ENCODE peak calls at places on chromosomes 4 and X, in six cellular contexts. One of them, this sample, is unnamed.

GRCh38 chr4:44150091-44150576 is 298.5 kb downstream of the KCTD8 start:
- DNase-seq in PC-9: no peak
- DNase-seq in GM23248: no peak
- DNase-seq in MM.1S: no peak
- DNase-seq in PC-3: peak; percentile 87
- DNase-seq in GM23338: no peak
- DNase-seq in this sample: no peak

GRCh38 chr4:56757270-56757746 is 64.2 kb downstream of the SPINK2 start:
- DNase-seq in PC-3: peak; percentile 78
- DNase-seq in GM23248: peak; percentile 88
- DNase-seq in MM.1S: peak; percentile 91
- DNase-seq in PC-9: peak; percentile 20
- DNase-seq in GM23338: no peak
- DNase-seq in this sample: no peak

GRCh38 chr4:100049872-100050271 is 99.8 kb upstream of the H2AZ1 start:
- DNase-seq in GM23248: no peak
- DNase-seq in GM23338: no peak
- DNase-seq in PC-9: no peak
- DNase-seq in MM.1S: no peak
- DNase-seq in PC-3: peak; percentile 45
- DNase-seq in this sample: no peak

GRCh38 chrX:40245411-40246140 is 147.8 kb upstream of the BCOR start:
- DNase-seq in PC-3: no peak
- DNase-seq in GM23248: peak; percentile 5
- DNase-seq in MM.1S: no peak
- DNase-seq in PC-9: no peak
- DNase-seq in GM23338: no peak
- DNase-seq in this sample: no peak

GRCh38 chr4:133565379-133565778 is 416.3 kb downstream of the PCDH10 start:
- DNase-seq in GM23248: no peak
- DNase-seq in MM.1S: no peak
- DNase-seq in GM23338: no peak
- DNase-seq in PC-3: peak; percentile 51
- DNase-seq in PC-9: peak; percentile 16
- DNase-seq in this sample: no peak

GRCh38 chr4:52912608-52913007 is 50.5 kb downstream of the RASL11B start:
- DNase-seq in GM23338: no peak
- DNase-seq in GM23248: peak; percentile 61
- DNase-seq in MM.1S: no peak
- DNase-seq in PC-9: no peak
- DNase-seq in PC-3: no peak
- DNase-seq in this sample: no peak

GRCh38 chrX:131955099-131955777 is 67.9 kb upstream of the STK26 start:
- DNase-seq in PC-3: no peak
- DNase-seq in GM23248: no peak
- DNase-seq in MM.1S: no peak
- DNase-seq in GM23338: peak; percentile 1
- DNase-seq in PC-9: no peak
- DNase-seq in this sample: no peak

GRCh38 chrX:47191331-47191730 is 2.3 kb upstream of the UBA1 start:
- DNase-seq in MM.1S: peak; percentile 55
- DNase-seq in GM23248: peak; percentile 59
- DNase-seq in PC-3: peak; percentile 44
- DNase-seq in PC-9: peak; percentile 11
- DNase-seq in GM23338: peak; percentile 32
- DNase-seq in this sample: peak; percentile 58

GRCh38 chr4:10078481-10079233 is 37.9 kb downstream of the WDR1 start:
- DNase-seq in MM.1S: no peak
- DNase-seq in PC-9: no peak
- DNase-seq in GM23338: no peak
- DNase-seq in PC-3: no peak
- DNase-seq in GM23248: no peak
- DNase-seq in this sample: no peak

GRCh38 chr4:107894138-107894603 is 37.2 kb upstream of the CYP2U1 start:
- DNase-seq in GM23248: no peak
- DNase-seq in GM23338: no peak
- DNase-seq in PC-9: no peak
- DNase-seq in MM.1S: no peak
- DNase-seq in PC-3: no peak
- DNase-seq in this sample: peak; percentile 65

GRCh38 chr4:107897823-107898222 is 33.5 kb upstream of the CYP2U1 start:
- DNase-seq in MM.1S: no peak
- DNase-seq in GM23338: no peak
- DNase-seq in GM23248: peak; percentile 25
- DNase-seq in PC-3: no peak
- DNase-seq in PC-9: no peak
- DNase-seq in this sample: no peak

GRCh38 chr4:107893171-107894137 is 37.9 kb upstream of the CYP2U1 start:
- DNase-seq in GM23338: no peak
- DNase-seq in GM23248: no peak
- DNase-seq in MM.1S: no peak
- DNase-seq in PC-3: no peak
- DNase-seq in PC-9: no peak
- DNase-seq in this sample: no peak

GRCh38 chr4:107896651-107897050 is 34.7 kb upstream of the CYP2U1 start:
- DNase-seq in PC-3: no peak
- DNase-seq in GM23338: no peak
- DNase-seq in MM.1S: no peak
- DNase-seq in GM23248: no peak
- DNase-seq in PC-9: no peak
- DNase-seq in this sample: no peak

DNA sequence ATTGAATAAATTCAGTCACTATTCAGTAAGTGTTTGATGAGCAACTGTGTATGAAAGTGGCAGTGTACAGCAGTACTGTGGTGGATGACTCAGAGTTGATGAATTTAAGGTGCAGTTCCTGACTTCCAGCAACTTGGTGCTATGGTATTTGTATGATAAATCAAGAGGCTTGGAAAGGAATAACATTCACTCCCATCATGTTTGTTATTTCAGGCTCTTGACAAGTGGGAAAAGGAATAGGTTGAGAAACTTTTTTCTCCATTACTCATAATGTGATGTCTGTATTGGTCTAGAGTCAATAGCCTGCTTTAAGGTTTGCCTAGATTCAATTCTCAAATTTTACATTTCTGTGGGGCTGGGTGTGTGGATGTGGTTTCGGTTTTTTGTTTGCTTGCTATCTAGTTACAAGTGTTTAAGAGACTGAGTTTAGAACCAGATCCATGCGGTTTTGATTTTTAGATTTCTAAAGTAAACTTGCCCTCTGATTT is 35.1 kb upstream of the CYP2U1 start:
- DNase-seq in GM23338: no peak
- DNase-seq in PC-9: peak; percentile 44
- DNase-seq in GM23248: peak; percentile 91
- DNase-seq in MM.1S: no peak
- DNase-seq in PC-3: peak; percentile 92
- DNase-seq in this sample: no peak
- TF ChIP-seq EZH2 in GM23338: no peak
- TF ChIP-seq EZH2 in PC-9: no peak
- TF ChIP-seq EZH2 in GM23248: no peak
- TF ChIP-seq EZH2 in MM.1S: no peak
- TF ChIP-seq EZH2 in PC-3: no peak
- TF ChIP-seq EZH2 in this sample: no peak

GRCh38 chrX:45767021-45767491 is 566.4 kb upstream of the DIPK2B start:
- DNase-seq in PC-3: peak; percentile 35
- DNase-seq in PC-9: no peak
- DNase-seq in GM23338: no peak
- DNase-seq in GM23248: peak; percentile 64
- DNase-seq in MM.1S: no peak
- DNase-seq in this sample: no peak

GRCh38 chrX:45771114-45771513 is 570.4 kb upstream of the DIPK2B start:
- DNase-seq in PC-9: peak; percentile 21
- DNase-seq in PC-3: peak; percentile 96
- DNase-seq in GM23338: no peak
- DNase-seq in GM23248: peak; percentile 91
- DNase-seq in MM.1S: no peak
- DNase-seq in this sample: no peak

GRCh38 chrX:45768666-45769065 is 568.0 kb upstream of the DIPK2B start:
- DNase-seq in PC-3: no peak
- DNase-seq in MM.1S: no peak
- DNase-seq in PC-9: no peak
- DNase-seq in GM23248: peak; percentile 45
- DNase-seq in GM23338: no peak
- DNase-seq in this sample: no peak

GRCh38 chrX:45771560-45772340 is 571.1 kb upstream of the DIPK2B start:
- DNase-seq in MM.1S: peak; percentile 64
- DNase-seq in GM23248: peak; percentile 83
- DNase-seq in PC-3: peak; percentile 64
- DNase-seq in GM23338: no peak
- DNase-seq in PC-9: peak; percentile 19
- DNase-seq in this sample: no peak

GRCh38 chrX:45769919-45770582 is 569.4 kb upstream of the DIPK2B start:
- DNase-seq in PC-3: peak; percentile 78
- DNase-seq in GM23338: no peak
- DNase-seq in PC-9: peak; percentile 54
- DNase-seq in MM.1S: no peak
- DNase-seq in GM23248: peak; percentile 89
- DNase-seq in this sample: peak; percentile 26
- H3F3A ChIP-seq in PC-3: peaks cover 49% of the 10 kb centered on the region
- H3F3A ChIP-seq in GM23338: no peaks in the 10 kb centered on the region
- H3F3A ChIP-seq in PC-9: peaks cover 33% of the 10 kb centered on the region
- H3F3A ChIP-seq in MM.1S: no peaks in the 10 kb centered on the region
- H3F3A ChIP-seq in GM23248: peaks cover 92% of the 10 kb centered on the region
- H3F3A ChIP-seq in this sample: no peaks in the 10 kb centered on the region

GRCh38 chrX:151180400-151180799 is 4.0 kb downstream of the GPR50 start:
- DNase-seq in PC-3: no peak
- DNase-seq in GM23338: no peak
- DNase-seq in PC-9: no peak
- DNase-seq in GM23248: no peak
- DNase-seq in MM.1S: no peak
- DNase-seq in this sample: no peak

GRCh38 chrX:151181088-151181487 is 4.7 kb downstream of the GPR50 start:
- DNase-seq in MM.1S: no peak
- DNase-seq in GM23248: no peak
- DNase-seq in GM23338: no peak
- DNase-seq in PC-3: no peak
- DNase-seq in PC-9: no peak
- DNase-seq in this sample: no peak

GRCh38 chrX:151184705-151185104 is 8.3 kb downstream of the GPR50 start:
- DNase-seq in PC-9: no peak
- DNase-seq in PC-3: no peak
- DNase-seq in MM.1S: no peak
- DNase-seq in GM23248: no peak
- DNase-seq in GM23338: no peak
- DNase-seq in this sample: no peak

GRCh38 chrX:151183912-151184565 is 7.7 kb downstream of the GPR50 start:
- DNase-seq in GM23338: peak; percentile 49
- DNase-seq in PC-9: no peak
- DNase-seq in MM.1S: no peak
- DNase-seq in PC-3: no peak
- DNase-seq in GM23248: no peak
- DNase-seq in this sample: no peak

GRCh38 chrX:151183233-151183632 is 6.8 kb downstream of the GPR50 start:
- DNase-seq in GM23248: no peak
- DNase-seq in MM.1S: no peak
- DNase-seq in PC-3: no peak
- DNase-seq in PC-9: no peak
- DNase-seq in GM23338: no peak
- DNase-seq in this sample: no peak
- TF ChIP-seq EZH2 in GM23248: no peak
- TF ChIP-seq EZH2 in MM.1S: no peak
- TF ChIP-seq EZH2 in PC-3: no peak
- TF ChIP-seq EZH2 in PC-9: no peak
- TF ChIP-seq EZH2 in GM23338: no peak
- TF ChIP-seq EZH2 in this sample: no peak

DNA sequence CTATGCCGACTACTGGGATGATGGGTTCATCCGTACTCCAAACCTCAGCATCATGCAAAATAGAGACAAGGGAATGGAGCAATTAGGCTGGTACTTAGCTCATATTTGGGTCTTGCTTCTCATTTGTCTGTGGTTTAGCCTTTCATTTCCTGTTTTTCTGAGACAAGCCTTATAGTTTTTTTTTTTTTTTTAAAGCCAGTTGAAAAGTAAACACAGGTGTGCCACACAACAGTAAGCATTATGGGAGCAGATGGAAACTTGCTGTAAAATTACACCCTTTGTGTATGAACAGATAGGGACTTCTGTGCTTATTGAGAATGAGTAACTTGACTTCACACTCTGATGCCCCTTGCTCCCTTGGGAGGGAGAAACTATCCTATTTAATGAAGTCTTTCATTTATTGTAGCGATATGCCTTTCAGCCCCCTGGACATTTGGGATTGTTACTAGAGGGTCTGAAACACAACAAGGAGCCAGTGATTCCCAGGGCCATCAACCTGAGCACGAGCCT is 13.7 kb downstream of the RASSF6 start:
- DNase-seq in PC-3: peak; percentile 64
- DNase-seq in MM.1S: peak; percentile 89
- DNase-seq in GM23248: no peak
- DNase-seq in PC-9: no peak
- DNase-seq in GM23338: no peak
- DNase-seq in this sample: no peak
- H3F3A ChIP-seq in PC-3: peaks cover 3% of the 10 kb centered on the region
- H3F3A ChIP-seq in MM.1S: peaks cover 22% of the 10 kb centered on the region
- H3F3A ChIP-seq in GM23248: no peaks in the 10 kb centered on the region
- H3F3A ChIP-seq in PC-9: no peaks in the 10 kb centered on the region
- H3F3A ChIP-seq in GM23338: no peaks in the 10 kb centered on the region
- H3F3A ChIP-seq in this sample: no peaks in the 10 kb centered on the region

DNA sequence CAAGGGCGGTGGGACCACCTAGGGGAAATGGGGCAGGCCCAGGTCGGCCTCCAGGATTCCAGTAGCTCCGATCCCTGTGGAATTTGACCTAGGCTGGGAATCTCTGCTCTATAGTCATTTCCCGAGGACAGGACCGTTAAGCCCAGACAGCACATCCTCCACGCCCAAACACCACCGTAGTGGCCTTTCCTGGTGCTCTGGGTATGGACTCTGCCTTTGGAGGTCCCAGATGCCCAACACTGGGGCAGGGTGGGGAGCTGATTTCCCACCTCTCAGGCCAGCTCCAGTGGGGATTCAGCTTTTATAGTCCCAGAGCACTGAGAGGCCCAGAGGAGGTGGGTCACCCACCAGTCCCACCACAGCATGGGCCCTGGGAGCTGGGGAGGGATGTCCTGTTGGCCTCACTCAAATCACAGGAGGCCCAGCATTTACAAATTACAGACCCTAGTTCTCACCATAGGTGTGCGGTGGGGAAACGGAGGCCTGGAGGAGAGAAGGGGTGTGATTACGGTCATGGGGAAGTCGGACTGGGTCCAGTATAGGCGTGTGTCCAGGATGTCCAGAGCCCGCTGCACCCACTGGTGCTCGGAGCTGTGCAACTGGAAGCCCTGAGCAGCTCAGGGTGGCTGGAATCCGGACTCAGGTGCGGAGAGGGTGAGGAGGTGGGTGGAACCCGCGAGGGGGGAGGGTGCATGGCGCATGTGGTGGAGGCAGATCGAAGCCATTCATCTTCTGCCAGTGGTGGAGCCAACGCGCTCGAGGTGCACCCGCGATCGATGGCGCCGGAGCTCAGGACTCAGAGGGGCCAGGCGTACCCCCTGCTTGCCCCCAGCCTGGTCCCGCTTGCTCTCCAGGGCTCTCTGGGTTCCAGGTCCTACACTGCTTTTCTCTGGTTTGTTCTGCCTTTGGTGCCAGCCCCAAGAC is 7.6 kb downstream of the HMX1 start:
- DNase-seq in GM23338: peak; percentile 27
- DNase-seq in MM.1S: no peak
- DNase-seq in GM23248: no peak
- DNase-seq in PC-9: no peak
- DNase-seq in PC-3: no peak
- DNase-seq in this sample: no peak
- TF ChIP-seq EZH2 in GM23338: peak; percentile 81
- TF ChIP-seq EZH2 in MM.1S: no peak
- TF ChIP-seq EZH2 in GM23248: no peak
- TF ChIP-seq EZH2 in PC-9: no peak
- TF ChIP-seq EZH2 in PC-3: no peak
- TF ChIP-seq EZH2 in this sample: no peak

This sample was measured in neural progenitor cell.